ENCODE peak calls at places on chromosomes 11 and 22, in six cellular contexts. A is psoas muscle, W is endothelial cell, M is B cell, Y is choroid plexus epithelial cell, P is RWPE1. O is an unnamed sample.

GRCh38 chr11:126591966-126592489 is 236.5 kb downstream of the ST3GAL4 start:
- DNase-seq in A (no peak), M (no peak), W (no peak), Y (no peak), P (no peak), O (no peak)

GRCh38 chr11:64856382-64857227 is 12.2 kb upstream of the CDC42BPG start:
- DNase-seq in M (no peak), A (peak), W (no peak), P (peak), Y (peak), O (no peak)

GRCh38 chr11:34926101-34926830 is 9.8 kb downstream of the PDHX start:
- DNase-seq in W (peak), Y (peak), M (no peak), P (peak), A (no peak), O (no peak)

GRCh38 chr22:36009085-36009484 is 19.5 kb downstream of the RBFOX2 start:
- DNase-seq in W (no peak), A (no peak), M (no peak), Y (peak), P (no peak), O (no peak)

GRCh38 chr22:36767035-36767775 is 8.7 kb downstream of the IFT27 start:
- DNase-seq in A (no peak), M (no peak), Y (no peak), W (no peak), P (no peak), O (no peak)

GRCh38 chr22:20090730-20091240 is 10.7 kb downstream of the DGCR8 start:
- DNase-seq in W (no peak), A (no peak), Y (no peak), P (no peak), M (no peak), O (no peak)

GRCh38 chr22:20463324-20464095 is 25.9 kb upstream of the SCARF2 start:
- DNase-seq in P (no peak), A (peak), Y (no peak), M (peak), W (no peak), O (no peak)

GRCh38 chr11:134418119-134418840 is 6.2 kb upstream of the B3GAT1 start:
- DNase-seq in Y (peak), P (no peak), M (no peak), A (no peak), W (peak), O (no peak)

GRCh38 chr11:58513747-58514367 is 6.0 kb upstream of the OR5B21 start:
- DNase-seq in A (peak), Y (peak), P (peak), M (no peak), W (peak), O (no peak)

GRCh38 chr11:73366265-73366610 is 10.0 kb upstream of the RELT start:
- DNase-seq in A (no peak), M (peak), P (no peak), Y (no peak), W (no peak), O (no peak)

GRCh38 chr22:25159028-25159427 is 40.6 kb upstream of the CRYBB3 start:
- DNase-seq in A (peak), M (no peak), P (no peak), W (no peak), Y (peak), O (no peak)

GRCh38 chr11:104522650-104523049 is 358.7 kb upstream of the PDGFD start:
- DNase-seq in Y (peak), P (no peak), M (no peak), W (no peak), A (no peak), O (no peak)

GRCh38 chr11:36023922-36024321 is 80.1 kb downstream of the LDLRAD3 start:
- DNase-seq in Y (peak), M (no peak), P (no peak), W (no peak), A (no peak), O (no peak)

GRCh38 chr22:24390576-24390975 is 36.8 kb upstream of the ADORA2A start:
- DNase-seq in A (peak), Y (peak), P (no peak), W (no peak), M (no peak), O (no peak)

GRCh38 chr11:95091663-95092062 is 2.0 kb downstream of the ENDOD1 start:
- DNase-seq in W (no peak), Y (no peak), A (no peak), M (no peak), P (no peak), O (no peak)

GRCh38 chr11:1116666-1117390 is 40.9 kb upstream of the MUC5AC start:
- DNase-seq in M (no peak), W (no peak), Y (no peak), P (no peak), A (peak), O (no peak)

GRCh38 chr11:120034881-120035620 is 102.9 kb downstream of the TRIM29 start:
- DNase-seq in A (no peak), W (no peak), Y (no peak), M (no peak), P (no peak), O (no peak)

GRCh38 chr11:120040136-120040840 is 97.6 kb downstream of the TRIM29 start:
- DNase-seq in M (no peak), A (no peak), Y (no peak), W (no peak), P (no peak), O (no peak)

GRCh38 chr11:120037111-120037510 is 100.8 kb downstream of the TRIM29 start:
- DNase-seq in M (no peak), A (no peak), W (no peak), P (no peak), Y (no peak), O (no peak)

GRCh38 chr11:120035756-120036155 is 102.2 kb downstream of the TRIM29 start:
- DNase-seq in Y (no peak), A (no peak), M (no peak), W (no peak), P (no peak), O (no peak)

DNA sequence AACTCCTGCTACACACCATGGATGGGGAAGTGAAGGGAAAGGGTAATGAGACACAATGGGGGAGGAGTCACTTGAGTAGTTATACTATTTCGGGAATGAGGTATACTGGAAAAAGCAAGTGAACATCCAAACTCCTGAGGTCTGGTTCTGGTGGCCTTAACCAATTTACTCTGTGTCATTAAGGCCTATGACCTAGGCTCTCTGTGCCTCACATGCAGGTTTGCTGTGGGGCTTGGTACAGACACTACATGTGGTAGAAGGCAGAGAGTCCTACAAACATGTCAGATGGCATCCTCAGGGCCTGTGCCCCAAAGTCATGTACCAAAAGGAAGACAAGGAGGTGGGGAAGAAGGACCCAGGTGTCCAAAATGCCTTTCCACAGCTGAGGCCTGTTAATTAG is 98.9 kb downstream of the TRIM29 start:
- DNase-seq in A (no peak), W (no peak), Y (no peak), P (no peak), M (no peak), O (no peak)
- TF ChIP-seq CTCF in A (no peak), W (no peak), Y (no peak), P (no peak), M (no peak), O (no peak)

GRCh38 chr11:129230006-129230405 is 37.9 kb upstream of the ARHGAP32 start:
- DNase-seq in W (no peak), Y (peak), A (no peak), P (no peak), M (no peak), O (no peak)
- TF ChIP-seq CTCF in W (no peak), Y (no peak), A (no peak), P (no peak), M (no peak), O (peak)

DNA sequence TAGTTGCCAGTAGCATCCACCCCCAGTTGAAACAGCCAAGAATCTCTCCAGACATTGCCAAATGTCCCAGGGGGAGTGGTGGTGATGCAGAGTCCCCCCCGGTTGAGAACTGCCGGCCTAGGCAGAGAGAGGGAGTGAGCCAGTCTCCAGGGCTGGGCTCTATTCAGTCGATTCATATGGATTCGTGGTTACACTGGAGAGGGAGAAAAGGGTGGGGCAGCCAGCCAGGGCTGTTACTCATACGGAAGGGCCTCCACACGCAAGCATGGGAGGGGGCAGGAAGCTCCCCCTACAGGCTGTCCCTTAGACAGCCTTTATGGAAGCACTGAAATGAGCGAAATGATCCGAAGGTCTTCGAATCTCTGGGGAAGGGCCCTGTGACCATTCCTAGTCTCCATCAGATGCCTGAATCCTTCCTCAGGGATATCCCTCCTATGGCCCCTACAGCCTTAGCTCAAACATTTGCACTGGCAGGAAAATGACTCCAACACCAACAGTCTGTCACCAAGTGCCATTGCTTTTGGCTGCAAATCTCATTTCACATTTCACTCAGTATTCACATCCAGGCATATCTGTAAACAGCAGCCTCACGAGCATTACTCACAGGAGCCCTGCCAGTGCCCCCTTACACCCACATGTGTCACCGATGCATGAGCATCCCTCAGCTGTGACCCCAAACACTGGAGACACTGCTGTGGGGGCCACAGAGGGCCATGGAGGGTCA is 18.4 kb upstream of the TLCD5 start:
- DNase-seq in P (peak), A (no peak), Y (peak), W (no peak), M (no peak), O (no peak)
- TF ChIP-seq CTCF in P (no peak), A (peak), Y (peak), W (no peak), M (no peak), O (peak)

DNA sequence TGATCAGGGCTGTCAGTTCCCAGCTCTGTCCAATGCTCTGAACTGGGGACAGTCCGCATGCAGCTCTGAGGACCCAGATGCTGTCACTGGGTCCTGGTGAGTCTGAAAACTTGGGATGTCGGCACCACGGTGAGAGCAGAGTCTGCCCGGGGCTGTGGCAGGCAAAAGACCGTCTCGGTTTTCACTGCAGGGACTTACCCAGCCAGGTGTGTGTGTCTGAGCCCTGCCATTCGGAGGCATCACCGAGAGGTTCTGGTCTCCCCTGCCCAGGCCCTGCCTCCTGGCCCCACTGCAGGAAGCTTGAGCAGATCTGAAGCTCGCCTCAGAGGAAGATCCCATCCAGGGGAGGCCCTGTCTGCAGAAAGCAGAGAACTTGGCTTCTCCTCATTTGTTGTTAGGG is 5.2 kb downstream of the TP53AIP1 start:
- DNase-seq in M (no peak), Y (no peak), A (no peak), P (no peak), W (no peak), O (no peak)
- TF ChIP-seq CTCF in M (no peak), Y (no peak), A (no peak), P (no peak), W (no peak), O (no peak)

DNA sequence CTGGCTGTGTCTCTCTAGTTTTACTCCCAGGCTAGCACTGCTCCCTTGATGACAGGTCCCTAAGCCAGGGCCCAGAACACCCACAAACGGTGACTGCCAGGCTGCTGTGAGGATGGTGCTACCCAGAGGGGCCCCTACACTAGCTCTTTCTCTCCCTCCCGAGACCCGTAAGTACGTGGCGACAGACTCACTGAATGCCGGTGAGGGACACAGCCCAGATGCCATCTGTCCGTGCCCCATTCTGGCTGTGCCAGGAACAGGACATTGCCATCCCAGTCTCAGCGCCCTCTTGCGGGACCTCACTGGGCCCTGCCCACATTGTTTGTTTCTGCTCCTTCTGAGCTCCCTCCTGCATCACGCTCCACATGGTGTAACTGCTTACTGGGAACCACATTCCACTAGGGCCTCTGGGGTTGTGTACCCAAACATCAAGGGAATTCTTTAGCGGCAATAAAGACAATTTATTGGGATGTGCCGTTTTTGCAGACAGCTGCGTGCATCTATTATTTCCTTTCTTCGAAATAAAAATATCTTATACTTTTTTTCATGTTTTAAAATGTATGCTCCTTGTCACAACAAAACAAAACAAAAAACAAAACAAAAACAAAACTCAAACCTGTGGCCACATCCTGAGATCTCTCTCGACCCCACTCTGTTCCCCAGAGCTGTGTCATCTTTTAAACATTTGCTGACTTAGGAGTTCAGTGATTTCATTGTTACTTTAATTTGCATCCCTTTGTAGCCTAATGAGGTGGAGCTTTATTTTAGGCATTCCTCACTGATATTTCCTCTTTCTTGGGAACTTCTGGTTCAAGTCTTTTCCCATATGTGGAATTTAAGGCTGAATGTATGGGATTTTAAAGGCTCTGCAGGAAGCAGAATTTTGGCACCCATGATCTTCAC is 4.4 kb upstream of the TPCN2 start:
- DNase-seq in W (peak), M (no peak), Y (peak), P (peak), A (peak), O (no peak)
- TF ChIP-seq CTCF in W (no peak), M (no peak), Y (peak), P (no peak), A (peak), O (peak)

GRCh38 chr22:42462016-42462415 is 29.8 kb upstream of the NFAM1 start:
- DNase-seq in W (no peak), Y (no peak), A (no peak), P (no peak), M (no peak), O (no peak)
- TF ChIP-seq CTCF in W (no peak), Y (no peak), A (no peak), P (no peak), M (no peak), O (no peak)

GRCh38 chr11:20933958-20934357 is 264.6 kb downstream of the NELL1 start:
- DNase-seq in P (no peak), M (no peak), Y (no peak), A (no peak), W (no peak), O (no peak)

GRCh38 chr11:20934521-20934920 is 265.1 kb downstream of the NELL1 start:
- DNase-seq in Y (no peak), P (no peak), A (no peak), M (no peak), W (no peak), O (no peak)

GRCh38 chr11:20937826-20938225 is 268.4 kb downstream of the NELL1 start:
- DNase-seq in A (no peak), P (no peak), Y (no peak), W (no peak), M (no peak), O (no peak)

GRCh38 chr11:20931029-20931428 is 261.6 kb downstream of the NELL1 start:
- DNase-seq in A (no peak), M (no peak), W (no peak), P (no peak), Y (no peak), O (no peak)

DNA sequence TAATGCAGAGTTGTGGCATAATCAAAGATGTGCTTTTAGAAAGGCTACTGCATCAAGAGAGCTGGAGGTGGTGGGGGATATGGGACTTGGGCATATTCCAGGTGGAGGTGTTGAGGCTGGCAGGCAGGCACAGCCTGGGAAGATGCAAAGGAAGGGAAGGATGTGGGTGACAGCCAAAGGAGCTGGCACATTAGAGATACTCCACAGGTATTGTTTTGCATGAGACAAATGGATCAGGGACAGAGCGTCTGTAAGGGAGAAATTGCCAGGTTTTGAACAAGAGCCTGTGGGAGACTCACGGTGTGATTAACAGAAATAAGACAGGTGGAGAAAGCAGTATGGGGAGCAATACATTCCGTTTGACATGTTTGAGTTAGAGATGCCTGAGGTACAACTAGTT is 263.7 kb downstream of the NELL1 start:
- DNase-seq in A (no peak), W (no peak), M (no peak), Y (no peak), P (no peak), O (no peak)
- TF ChIP-seq CTCF in A (no peak), W (no peak), M (no peak), Y (no peak), P (no peak), O (no peak)

GRCh38 chr11:44326615-44327475 is 16.9 kb upstream of the ALX4 start:
- DNase-seq in M (no peak), P (no peak), W (no peak), Y (no peak), A (no peak), O (no peak)
- TF ChIP-seq CTCF in M (no peak), P (no peak), W (no peak), Y (peak), A (no peak), O (no peak)

GRCh38 chr11:66859686-66860448 is 3.0 kb downstream of the LRFN4 start:
- DNase-seq in P (no peak), A (no peak), Y (no peak), W (no peak), M (no peak), O (no peak)

GRCh38 chr11:66861774-66862558 is 5.1 kb downstream of the LRFN4 start:
- DNase-seq in Y (no peak), W (no peak), P (no peak), M (no peak), A (no peak), O (no peak)

GRCh38 chr11:66858939-66859685 is 2.2 kb downstream of the LRFN4 start:
- DNase-seq in W (no peak), Y (no peak), P (no peak), A (no peak), M (no peak), O (no peak)

GRCh38 chr11:66861051-66861773 is 4.3 kb downstream of the LRFN4 start:
- DNase-seq in A (no peak), P (no peak), M (no peak), Y (no peak), W (no peak), O (no peak)

DNA sequence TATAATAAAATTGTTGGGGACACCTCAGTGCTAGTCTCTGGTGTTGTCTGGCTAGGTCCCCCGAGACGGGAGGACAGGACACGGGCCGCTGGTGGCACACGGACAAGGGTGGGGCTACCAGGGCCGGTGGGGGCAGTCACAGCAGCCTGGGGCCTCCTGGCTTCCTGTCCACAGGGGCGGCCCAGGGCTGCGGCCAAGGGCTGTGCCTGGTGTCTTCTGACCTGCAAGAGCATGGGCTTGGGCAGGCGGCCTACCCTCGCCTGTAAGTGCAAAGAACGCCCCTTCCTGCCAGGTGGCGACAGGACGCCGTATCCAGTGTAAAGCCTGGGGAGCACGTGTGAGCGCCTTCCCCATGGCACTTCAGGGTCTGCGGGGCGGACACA is 3.6 kb downstream of the LRFN4 start:
- DNase-seq in P (no peak), A (no peak), M (no peak), Y (peak), W (no peak), O (no peak)
- TF ChIP-seq CTCF in P (no peak), A (no peak), M (no peak), Y (no peak), W (no peak), O (no peak)

GRCh38 chr22:29205598-29206371 is at the start of gene EMID1:
- DNase-seq in P (no peak), Y (peak), A (no peak), M (peak), W (peak), O (no peak)
- TF ChIP-seq CTCF in P (peak), Y (peak), A (no peak), M (no peak), W (no peak), O (peak)

O was measured in D721Med.